ENCODE peak calls at places on chromosome 2, in six cellular contexts. U, Q, E, K, X and P are unnamed samples.

GRCh38 chr2:193549661-193550060 is 1354.9 kb upstream of the TMEFF2 start:
- DNase-seq in U (no peak), Q (no peak), E (no peak), K (no peak), X (no peak), P (no peak)

GRCh38 chr2:174750923-174751441 is 13.3 kb downstream of the CHRNA1 start:
- DNase-seq in U (peak; percentile 78), Q (peak; percentile 44), E (no peak), K (no peak), X (no peak), P (peak; percentile 71)

GRCh38 chr2:20728114-20728758 is 61.3 kb downstream of the GDF7 start:
- DNase-seq in U (no peak), Q (no peak), E (no peak), K (no peak), X (peak; percentile 38), P (no peak)

GRCh38 chr2:213237251-213237650 is 47.0 kb upstream of the SPAG16 start:
- DNase-seq in U (no peak), Q (no peak), E (no peak), K (no peak), X (no peak), P (no peak)

GRCh38 chr2:134207589-134208209 is 46.2 kb upstream of the MGAT5 start:
- DNase-seq in U (peak; percentile 86), Q (peak; percentile 44), E (no peak), K (peak; percentile 41), X (no peak), P (peak; percentile 83)

GRCh38 chr2:74522516-74522915 is 3.5 kb downstream of the DQX1 start:
- DNase-seq in U (no peak), Q (no peak), E (no peak), K (no peak), X (no peak), P (peak; percentile 48)

GRCh38 chr2:237205111-237205541 is 119.4 kb downstream of the COPS8 start:
- DNase-seq in U (no peak), Q (no peak), E (no peak), K (no peak), X (no peak), P (no peak)

GRCh38 chr2:233455006-233455405 is 100.7 kb downstream of the DGKD start:
- DNase-seq in U (peak; percentile 37), Q (no peak), E (no peak), K (no peak), X (no peak), P (peak; percentile 27)

GRCh38 chr2:127052771-127053691 is 53.9 kb downstream of the BIN1 start:
- DNase-seq in U (no peak), Q (no peak), E (no peak), K (no peak), X (no peak), P (peak; percentile 76)

GRCh38 chr2:159713691-159714585 is 1.6 kb downstream of the MARCHF7 start:
- DNase-seq in U (no peak), Q (no peak), E (no peak), K (no peak), X (peak; percentile 48), P (no peak)

GRCh38 chr2:73979021-73979420 is 5.7 kb upstream of the TET3 start:
- DNase-seq in U (peak; percentile 87), Q (peak; percentile 67), E (no peak), K (no peak), X (no peak), P (no peak)

GRCh38 chr2:146252119-146252518 is 1592.7 kb upstream of the ACVR2A start:
- DNase-seq in U (no peak), Q (no peak), E (no peak), K (no peak), X (no peak), P (no peak)

GRCh38 chr2:174003635-174004310 is 38.6 kb upstream of the SP3 start:
- DNase-seq in U (no peak), Q (no peak), E (no peak), K (no peak), X (no peak), P (no peak)

GRCh38 chr2:105789745-105790466 is 45.2 kb downstream of the NCK2 start:
- DNase-seq in U (peak; percentile 87), Q (peak; percentile 46), E (no peak), K (peak; percentile 57), X (peak; percentile 22), P (no peak)

GRCh38 chr2:27954261-27954673 is 63.7 kb downstream of the BABAM2 start:
- DNase-seq in U (no peak), Q (no peak), E (no peak), K (no peak), X (no peak), P (no peak)

GRCh38 chr2:111919794-111920608 is 21.6 kb downstream of the MERTK start:
- DNase-seq in U (no peak), Q (no peak), E (no peak), K (peak; percentile 65), X (no peak), P (peak; percentile 77)